ENCODE peak calls at places on chromosome 21, in seven cellular contexts. One of them, this sample, is unnamed.

GRCh38 chr21:26801524-26801923 is 43.7 kb downstream of the ADAMTS1 start:
- DNase-seq in spleen: no peak
- DNase-seq in anterior cingulate cortex: no peak
- DNase-seq in NAMALWA: no peak
- DNase-seq in cardiac septum: no peak
- DNase-seq in DMS 273 treated with DMSO at 0.1 percent for 48 hours: no peak
- DNase-seq in kidney glomerular epithelial cell: no peak
- DNase-seq in this sample: no peak

GRCh38 chr21:37082375-37082774 is 9.3 kb downstream of the TTC3 start:
- DNase-seq in spleen: no peak
- DNase-seq in anterior cingulate cortex: no peak
- DNase-seq in NAMALWA: no peak
- DNase-seq in cardiac septum: no peak
- DNase-seq in DMS 273 treated with DMSO at 0.1 percent for 48 hours: no peak
- DNase-seq in kidney glomerular epithelial cell: no peak
- DNase-seq in this sample: no peak

GRCh38 chr21:14707265-14708020 is 161.3 kb upstream of the SAMSN1 start:
- DNase-seq in spleen: no peak
- DNase-seq in anterior cingulate cortex: no peak
- DNase-seq in NAMALWA: no peak
- DNase-seq in cardiac septum: no peak
- DNase-seq in DMS 273 treated with DMSO at 0.1 percent for 48 hours: no peak
- DNase-seq in kidney glomerular epithelial cell: no peak
- DNase-seq in this sample: no peak

GRCh38 chr21:36854391-36854790 is 112.1 kb downstream of the HLCS start:
- DNase-seq in spleen: no peak
- DNase-seq in anterior cingulate cortex: no peak
- DNase-seq in NAMALWA: peak
- DNase-seq in cardiac septum: no peak
- DNase-seq in DMS 273 treated with DMSO at 0.1 percent for 48 hours: no peak
- DNase-seq in kidney glomerular epithelial cell: peak
- DNase-seq in this sample: no peak

GRCh38 chr21:16420086-16420724 is 690.4 kb downstream of the USP25 start:
- DNase-seq in spleen: no peak
- DNase-seq in anterior cingulate cortex: no peak
- DNase-seq in NAMALWA: no peak
- DNase-seq in cardiac septum: no peak
- DNase-seq in DMS 273 treated with DMSO at 0.1 percent for 48 hours: peak
- DNase-seq in kidney glomerular epithelial cell: no peak
- DNase-seq in this sample: no peak

GRCh38 chr21:40049031-40049958 is 182.1 kb downstream of the PCP4 start:
- DNase-seq in spleen: no peak
- DNase-seq in anterior cingulate cortex: no peak
- DNase-seq in NAMALWA: no peak
- DNase-seq in cardiac septum: no peak
- DNase-seq in DMS 273 treated with DMSO at 0.1 percent for 48 hours: no peak
- DNase-seq in kidney glomerular epithelial cell: peak
- DNase-seq in this sample: no peak

GRCh38 chr21:29682800-29683199 is 257.0 kb downstream of the GRIK1 start:
- DNase-seq in spleen: no peak
- DNase-seq in anterior cingulate cortex: no peak
- DNase-seq in NAMALWA: no peak
- DNase-seq in cardiac septum: no peak
- DNase-seq in DMS 273 treated with DMSO at 0.1 percent for 48 hours: no peak
- DNase-seq in kidney glomerular epithelial cell: no peak
- DNase-seq in this sample: no peak

GRCh38 chr21:23223882-23224281 is 2225.7 kb downstream of the NCAM2 start:
- DNase-seq in spleen: no peak
- DNase-seq in anterior cingulate cortex: no peak
- DNase-seq in NAMALWA: no peak
- DNase-seq in cardiac septum: no peak
- DNase-seq in DMS 273 treated with DMSO at 0.1 percent for 48 hours: no peak
- DNase-seq in kidney glomerular epithelial cell: no peak
- DNase-seq in this sample: no peak

GRCh38 chr21:14736162-14736561 is 190.0 kb upstream of the SAMSN1 start:
- DNase-seq in spleen: no peak
- DNase-seq in anterior cingulate cortex: no peak
- DNase-seq in NAMALWA: no peak
- DNase-seq in cardiac septum: no peak
- DNase-seq in DMS 273 treated with DMSO at 0.1 percent for 48 hours: no peak
- DNase-seq in kidney glomerular epithelial cell: no peak
- DNase-seq in this sample: no peak

GRCh38 chr21:44092201-44092600 is 15.0 kb upstream of the PWP2 start:
- DNase-seq in spleen: no peak
- DNase-seq in anterior cingulate cortex: no peak
- DNase-seq in NAMALWA: no peak
- DNase-seq in cardiac septum: peak
- DNase-seq in DMS 273 treated with DMSO at 0.1 percent for 48 hours: no peak
- DNase-seq in kidney glomerular epithelial cell: no peak
- DNase-seq in this sample: no peak

GRCh38 chr21:34836103-34836932 is 167.5 kb downstream of the CLIC6 start:
- DNase-seq in spleen: no peak
- DNase-seq in anterior cingulate cortex: no peak
- DNase-seq in NAMALWA: no peak
- DNase-seq in cardiac septum: no peak
- DNase-seq in DMS 273 treated with DMSO at 0.1 percent for 48 hours: no peak
- DNase-seq in kidney glomerular epithelial cell: peak
- DNase-seq in this sample: no peak

GRCh38 chr21:46110499-46111192 is 12.7 kb downstream of the COL6A2 start:
- DNase-seq in spleen: no peak
- DNase-seq in anterior cingulate cortex: no peak
- DNase-seq in NAMALWA: no peak
- DNase-seq in cardiac septum: peak
- DNase-seq in DMS 273 treated with DMSO at 0.1 percent for 48 hours: no peak
- DNase-seq in kidney glomerular epithelial cell: no peak
- DNase-seq in this sample: no peak

GRCh38 chr21:45030637-45031218 is 43.7 kb upstream of the ADARB1 start:
- DNase-seq in spleen: no peak
- DNase-seq in anterior cingulate cortex: no peak
- DNase-seq in NAMALWA: no peak
- DNase-seq in cardiac septum: no peak
- DNase-seq in DMS 273 treated with DMSO at 0.1 percent for 48 hours: no peak
- DNase-seq in kidney glomerular epithelial cell: no peak
- DNase-seq in this sample: no peak

This sample was measured in activated CD8-positive, alpha-beta memory T cell treated with anti-CD3 and anti-CD28 coated beads for 1 hour.